ENCODE peak calls at places on chromosomes 3 and 15, in ten cellular contexts. One of them, this sample, is unnamed.

GRCh38 chr3:197690754-197691153 is 46.0 kb downstream of the RUBCN start:
- DNase-seq in lung: no peak
- DNase-seq in cardiac fibroblast: no peak
- DNase-seq in RWPE2: no peak
- DNase-seq in mucosa of descending colon: no peak
- DNase-seq in A549: no peak
- DNase-seq in Calu3: no peak
- DNase-seq in B cell: no peak
- DNase-seq in lower leg skin: no peak
- DNase-seq in GM23338: no peak
- DNase-seq in this sample: no peak

GRCh38 chr3:39168156-39168780 is 14.9 kb upstream of the CSRNP1 start:
- DNase-seq in GM23338: no peak
- DNase-seq in RWPE2: no peak
- DNase-seq in A549: no peak
- DNase-seq in lung: no peak
- DNase-seq in Calu3: no peak
- DNase-seq in B cell: no peak
- DNase-seq in lower leg skin: no peak
- DNase-seq in mucosa of descending colon: no peak
- DNase-seq in cardiac fibroblast: no peak
- DNase-seq in this sample: no peak

GRCh38 chr3:197450295-197450694 is 105.5 kb downstream of the BDH1 start:
- DNase-seq in lung: no peak
- DNase-seq in GM23338: no peak
- DNase-seq in cardiac fibroblast: no peak
- DNase-seq in A549: no peak
- DNase-seq in B cell: no peak
- DNase-seq in mucosa of descending colon: no peak
- DNase-seq in Calu3: no peak
- DNase-seq in lower leg skin: no peak
- DNase-seq in RWPE2: no peak
- DNase-seq in this sample: no peak

GRCh38 chr3:121957674-121958419 is 63.6 kb downstream of the SLC15A2 start:
- DNase-seq in A549: no peak
- DNase-seq in lung: no peak
- DNase-seq in Calu3: no peak
- DNase-seq in cardiac fibroblast: no peak
- DNase-seq in lower leg skin: no peak
- DNase-seq in mucosa of descending colon: no peak
- DNase-seq in RWPE2: no peak
- DNase-seq in GM23338: no peak
- DNase-seq in B cell: peak
- DNase-seq in this sample: no peak

GRCh38 chr3:131110087-131110486 is 83.4 kb downstream of the NEK11 start:
- DNase-seq in A549: no peak
- DNase-seq in GM23338: no peak
- DNase-seq in cardiac fibroblast: peak
- DNase-seq in lower leg skin: no peak
- DNase-seq in lung: no peak
- DNase-seq in Calu3: no peak
- DNase-seq in RWPE2: no peak
- DNase-seq in B cell: no peak
- DNase-seq in mucosa of descending colon: no peak
- DNase-seq in this sample: no peak

GRCh38 chr3:148880681-148881080 is 15.6 kb downstream of the CPA3 start:
- DNase-seq in A549: peak
- DNase-seq in lower leg skin: no peak
- DNase-seq in B cell: no peak
- DNase-seq in GM23338: peak
- DNase-seq in Calu3: peak
- DNase-seq in cardiac fibroblast: no peak
- DNase-seq in mucosa of descending colon: no peak
- DNase-seq in lung: no peak
- DNase-seq in RWPE2: no peak
- DNase-seq in this sample: no peak

GRCh38 chr3:150371741-150372254 is 36.3 kb upstream of the TSC22D2 start:
- DNase-seq in cardiac fibroblast: peak
- DNase-seq in B cell: no peak
- DNase-seq in lung: peak
- DNase-seq in mucosa of descending colon: peak
- DNase-seq in A549: peak
- DNase-seq in GM23338: no peak
- DNase-seq in RWPE2: no peak
- DNase-seq in lower leg skin: peak
- DNase-seq in Calu3: peak
- DNase-seq in this sample: no peak

GRCh38 chr3:95971573-95971972 is 842.8 kb upstream of the EPHA6 start:
- DNase-seq in GM23338: no peak
- DNase-seq in mucosa of descending colon: no peak
- DNase-seq in cardiac fibroblast: peak
- DNase-seq in lung: no peak
- DNase-seq in Calu3: no peak
- DNase-seq in B cell: no peak
- DNase-seq in lower leg skin: peak
- DNase-seq in RWPE2: no peak
- DNase-seq in A549: no peak
- DNase-seq in this sample: no peak

DNA sequence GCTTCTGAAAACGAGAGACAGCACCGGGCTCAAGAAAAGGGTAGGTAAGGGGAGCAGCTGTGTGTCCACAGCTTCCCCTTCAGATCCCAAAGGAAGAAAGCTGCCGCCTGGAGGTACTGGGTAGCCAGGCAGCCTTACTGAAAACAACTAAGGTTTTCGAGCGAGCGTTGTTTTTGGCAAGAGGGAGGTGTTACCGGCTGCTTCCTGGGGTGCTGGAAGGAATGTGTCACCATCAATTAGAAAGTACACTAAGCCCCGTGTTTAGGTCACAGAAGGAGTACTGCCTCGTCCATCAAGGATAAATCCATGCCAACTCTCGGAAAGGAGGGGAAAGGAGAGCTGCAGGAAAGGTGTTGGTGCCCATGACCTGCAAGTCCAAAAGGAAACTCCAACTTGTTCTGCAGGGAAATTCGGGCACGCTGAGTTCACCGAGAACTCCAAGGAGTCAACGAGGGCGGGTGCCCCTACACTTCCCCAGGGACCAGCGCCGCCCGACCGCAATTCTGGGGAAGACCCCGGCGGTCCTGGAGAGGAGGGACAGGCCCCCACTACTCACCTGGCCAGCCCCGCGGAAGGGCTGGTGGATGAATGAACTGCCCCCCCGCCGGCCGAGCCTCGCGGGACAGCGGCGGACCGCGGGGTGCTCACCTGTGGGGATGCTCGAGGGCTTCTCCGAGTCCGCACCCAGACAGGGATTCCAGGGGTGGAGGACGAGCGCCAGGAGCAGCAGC is 586 bp downstream of the PLOD2 start:
- DNase-seq in A549: peak
- DNase-seq in B cell: no peak
- DNase-seq in lower leg skin: peak
- DNase-seq in mucosa of descending colon: peak
- DNase-seq in Calu3: peak
- DNase-seq in RWPE2: no peak
- DNase-seq in cardiac fibroblast: peak
- DNase-seq in lung: peak
- DNase-seq in GM23338: peak
- DNase-seq in this sample: no peak
- TF ChIP-seq CTCF in A549: peak
- TF ChIP-seq CTCF in B cell: no peak
- TF ChIP-seq CTCF in lower leg skin: no peak
- TF ChIP-seq CTCF in mucosa of descending colon: peak
- TF ChIP-seq CTCF in Calu3: peak
- TF ChIP-seq CTCF in RWPE2: peak
- TF ChIP-seq CTCF in cardiac fibroblast: peak
- TF ChIP-seq CTCF in lung: no peak
- TF ChIP-seq CTCF in GM23338: peak
- TF ChIP-seq CTCF in this sample: no peak

DNA sequence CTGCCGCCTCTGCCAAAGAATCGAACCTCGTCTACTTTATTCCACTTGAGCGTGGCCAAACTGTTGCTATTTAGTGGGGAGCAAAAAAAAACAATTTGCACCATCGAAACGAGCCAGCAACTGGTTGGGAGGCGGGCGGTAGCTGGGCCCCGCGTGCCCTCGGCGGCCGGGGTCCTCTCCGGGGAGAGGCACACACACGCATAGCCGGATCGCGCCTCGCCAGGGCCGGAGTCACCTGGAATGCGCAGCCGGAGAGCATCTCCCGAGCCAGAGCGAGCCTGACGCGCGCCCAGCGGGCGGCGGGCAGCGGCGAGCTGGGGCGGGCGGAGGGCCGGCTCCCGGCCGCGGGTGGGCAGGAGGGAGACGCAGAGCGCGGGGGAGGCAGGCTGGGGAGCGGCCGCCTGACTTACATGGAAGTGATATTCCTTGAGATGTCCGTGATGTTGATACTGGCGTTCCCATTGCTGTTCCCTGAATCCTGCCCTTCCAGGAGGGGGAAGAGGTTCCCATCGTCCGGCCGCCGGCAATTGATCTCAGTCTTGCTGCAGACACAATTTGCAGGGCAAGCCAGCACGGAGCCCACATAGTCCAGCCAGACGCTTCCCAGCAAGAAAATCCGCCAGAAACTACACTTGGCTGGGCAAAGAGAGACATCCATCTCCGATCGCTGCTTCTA is 905 bp downstream of the NTRK3 start:
- DNase-seq in lower leg skin: no peak
- DNase-seq in GM23338: peak
- DNase-seq in B cell: no peak
- DNase-seq in A549: peak
- DNase-seq in Calu3: no peak
- DNase-seq in lung: no peak
- DNase-seq in cardiac fibroblast: peak
- DNase-seq in mucosa of descending colon: no peak
- DNase-seq in RWPE2: no peak
- DNase-seq in this sample: no peak
- TF ChIP-seq CTCF in lower leg skin: no peak
- TF ChIP-seq CTCF in GM23338: no peak
- TF ChIP-seq CTCF in B cell: no peak
- TF ChIP-seq CTCF in A549: no peak
- TF ChIP-seq CTCF in Calu3: no peak
- TF ChIP-seq CTCF in lung: no peak
- TF ChIP-seq CTCF in cardiac fibroblast: no peak
- TF ChIP-seq CTCF in mucosa of descending colon: no peak
- TF ChIP-seq CTCF in RWPE2: no peak
- TF ChIP-seq CTCF in this sample: no peak

DNA sequence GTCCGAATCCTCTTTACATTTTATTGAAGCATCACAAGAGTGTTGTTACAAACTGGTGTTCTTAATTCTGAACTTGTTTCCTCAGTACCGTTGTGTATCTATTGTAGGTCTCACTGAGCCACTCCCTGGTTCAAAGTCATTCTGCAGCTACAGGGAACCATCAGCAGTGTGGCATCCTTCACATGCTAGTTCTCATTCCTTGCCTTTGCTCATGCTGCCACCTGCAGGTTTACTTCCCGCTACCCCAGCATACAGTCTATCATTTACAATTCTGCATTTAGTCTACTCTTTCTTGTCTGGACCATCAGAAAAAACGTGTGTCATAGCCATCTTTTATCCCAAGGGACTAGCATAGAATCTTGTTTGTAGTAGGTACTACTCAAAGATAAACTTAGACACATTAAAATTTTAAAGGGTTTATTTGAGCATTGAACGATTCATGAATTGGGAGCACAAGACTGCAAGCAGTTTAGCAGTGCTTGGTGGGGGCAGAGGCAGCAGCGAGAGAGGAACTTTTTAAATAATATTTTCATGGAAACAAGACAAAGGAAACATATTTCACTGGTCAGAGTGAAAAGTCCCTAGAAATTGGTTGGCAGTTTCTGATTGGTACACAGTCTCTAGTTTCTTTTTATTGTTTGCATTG is 402.1 kb downstream of the CADM2 start:
- DNase-seq in RWPE2: no peak
- DNase-seq in cardiac fibroblast: peak
- DNase-seq in lower leg skin: no peak
- DNase-seq in GM23338: peak
- DNase-seq in Calu3: peak
- DNase-seq in mucosa of descending colon: peak
- DNase-seq in A549: peak
- DNase-seq in lung: peak
- DNase-seq in B cell: peak
- DNase-seq in this sample: no peak
- TF ChIP-seq CTCF in RWPE2: peak
- TF ChIP-seq CTCF in cardiac fibroblast: peak
- TF ChIP-seq CTCF in lower leg skin: no peak
- TF ChIP-seq CTCF in GM23338: peak
- TF ChIP-seq CTCF in Calu3: peak
- TF ChIP-seq CTCF in mucosa of descending colon: no peak
- TF ChIP-seq CTCF in A549: peak
- TF ChIP-seq CTCF in lung: peak
- TF ChIP-seq CTCF in B cell: no peak
- TF ChIP-seq CTCF in this sample: no peak

GRCh38 chr3:40779039-40779438 is 254.3 kb downstream of the ZNF621 start:
- DNase-seq in lung: no peak
- DNase-seq in RWPE2: no peak
- DNase-seq in Calu3: no peak
- DNase-seq in B cell: no peak
- DNase-seq in cardiac fibroblast: no peak
- DNase-seq in mucosa of descending colon: no peak
- DNase-seq in GM23338: peak
- DNase-seq in A549: no peak
- DNase-seq in lower leg skin: no peak
- DNase-seq in this sample: no peak

GRCh38 chr3:40780341-40780800 is 255.6 kb downstream of the ZNF621 start:
- DNase-seq in lower leg skin: peak
- DNase-seq in B cell: no peak
- DNase-seq in mucosa of descending colon: no peak
- DNase-seq in GM23338: peak
- DNase-seq in cardiac fibroblast: peak
- DNase-seq in A549: no peak
- DNase-seq in Calu3: no peak
- DNase-seq in lung: peak
- DNase-seq in RWPE2: no peak
- DNase-seq in this sample: no peak

GRCh38 chr3:40780801-40781406 is 256.1 kb downstream of the ZNF621 start:
- DNase-seq in A549: no peak
- DNase-seq in B cell: no peak
- DNase-seq in lower leg skin: peak
- DNase-seq in mucosa of descending colon: no peak
- DNase-seq in lung: no peak
- DNase-seq in GM23338: no peak
- DNase-seq in cardiac fibroblast: peak
- DNase-seq in RWPE2: no peak
- DNase-seq in Calu3: no peak
- DNase-seq in this sample: no peak

DNA sequence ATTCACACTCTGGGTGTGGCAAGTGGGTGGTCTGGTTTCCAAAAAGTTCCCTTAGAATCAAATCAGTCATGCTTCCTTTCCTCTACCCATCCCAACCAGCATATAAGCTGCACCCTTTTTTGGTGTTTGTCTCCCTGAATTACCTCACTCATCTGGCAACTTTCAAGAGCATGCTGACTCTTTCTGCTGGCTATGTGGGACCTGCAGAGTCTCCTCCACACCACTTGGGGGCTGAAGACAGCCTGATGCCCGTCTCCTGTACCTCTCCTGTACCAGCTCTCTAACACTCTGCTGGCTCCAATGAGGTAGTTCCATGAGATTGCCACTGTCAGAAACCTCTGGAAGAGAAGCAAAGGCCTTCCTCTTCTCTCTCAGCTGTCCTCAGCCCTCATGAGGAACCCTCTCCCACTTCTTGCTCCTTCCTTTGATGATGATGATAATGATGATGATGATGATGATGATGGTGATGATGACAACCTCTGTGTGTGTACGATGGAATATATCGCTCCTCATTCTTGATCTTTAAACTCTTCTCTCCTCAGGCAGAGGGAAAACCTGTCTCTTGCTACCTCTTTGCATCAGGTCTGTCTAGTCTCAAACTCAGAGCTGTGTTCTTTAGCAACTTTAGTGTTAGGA is 257.4 kb downstream of the ZNF621 start:
- DNase-seq in mucosa of descending colon: no peak
- DNase-seq in Calu3: peak
- DNase-seq in GM23338: peak
- DNase-seq in cardiac fibroblast: no peak
- DNase-seq in lung: no peak
- DNase-seq in RWPE2: no peak
- DNase-seq in A549: peak
- DNase-seq in lower leg skin: no peak
- DNase-seq in B cell: peak
- DNase-seq in this sample: no peak
- TF ChIP-seq CTCF in mucosa of descending colon: no peak
- TF ChIP-seq CTCF in Calu3: no peak
- TF ChIP-seq CTCF in GM23338: peak
- TF ChIP-seq CTCF in cardiac fibroblast: peak
- TF ChIP-seq CTCF in lung: no peak
- TF ChIP-seq CTCF in RWPE2: no peak
- TF ChIP-seq CTCF in A549: no peak
- TF ChIP-seq CTCF in lower leg skin: no peak
- TF ChIP-seq CTCF in B cell: no peak
- TF ChIP-seq CTCF in this sample: no peak

This sample was measured in omental fat pad.